ENCODE peak calls at places on chromosomes 12 and 14, in nine cellular contexts. One of them, this sample, is unnamed.

GRCh38 chr12:2973566-2973965 is 14.4 kb downstream of the TEAD4 start:
- DNase-seq in activated T-cell treated with anti-CD3 and anti-CD28 coated beads, Interleukin-2, amount 50 U/mL, for 72 hours: no peak
- DNase-seq in kidney tubule cell: no peak
- DNase-seq in activated CD8-positive, alpha-beta memory T cell treated with anti-CD3 and anti-CD28 coated beads, Interleukin-2, amount 10 ng/mL, durations not matched to agents 7 days and 5 days: no peak
- DNase-seq in H7: no peak
- DNase-seq in NB4: no peak
- DNase-seq in fibroblast of gingiva: no peak
- DNase-seq in foreskin fibroblast: no peak
- DNase-seq in activated gamma-delta T cell treated with Interleukin-2 at 50 U/mL for 16 hours: no peak
- DNase-seq in this sample: no peak

GRCh38 chr12:75644472-75645072 is 133.2 kb upstream of the KRR1 start:
- DNase-seq in activated T-cell treated with anti-CD3 and anti-CD28 coated beads, Interleukin-2, amount 50 U/mL, for 72 hours: no peak
- DNase-seq in kidney tubule cell: no peak
- DNase-seq in activated CD8-positive, alpha-beta memory T cell treated with anti-CD3 and anti-CD28 coated beads, Interleukin-2, amount 10 ng/mL, durations not matched to agents 7 days and 5 days: no peak
- DNase-seq in H7: no peak
- DNase-seq in NB4: no peak
- DNase-seq in fibroblast of gingiva: no peak
- DNase-seq in foreskin fibroblast: no peak
- DNase-seq in activated gamma-delta T cell treated with Interleukin-2 at 50 U/mL for 16 hours: no peak
- DNase-seq in this sample: no peak

GRCh38 chr12:82896979-82897378 is 210.3 kb downstream of the TMTC2 start:
- DNase-seq in activated T-cell treated with anti-CD3 and anti-CD28 coated beads, Interleukin-2, amount 50 U/mL, for 72 hours: no peak
- DNase-seq in kidney tubule cell: peak; percentile 55
- DNase-seq in activated CD8-positive, alpha-beta memory T cell treated with anti-CD3 and anti-CD28 coated beads, Interleukin-2, amount 10 ng/mL, durations not matched to agents 7 days and 5 days: no peak
- DNase-seq in H7: no peak
- DNase-seq in NB4: peak; percentile 19
- DNase-seq in fibroblast of gingiva: no peak
- DNase-seq in foreskin fibroblast: peak; percentile 24
- DNase-seq in activated gamma-delta T cell treated with Interleukin-2 at 50 U/mL for 16 hours: no peak
- DNase-seq in this sample: no peak

GRCh38 chr12:70876952-70877351 is 43.6 kb downstream of the PTPRR start:
- DNase-seq in activated T-cell treated with anti-CD3 and anti-CD28 coated beads, Interleukin-2, amount 50 U/mL, for 72 hours: no peak
- DNase-seq in kidney tubule cell: peak; percentile 8
- DNase-seq in activated CD8-positive, alpha-beta memory T cell treated with anti-CD3 and anti-CD28 coated beads, Interleukin-2, amount 10 ng/mL, durations not matched to agents 7 days and 5 days: no peak
- DNase-seq in H7: no peak
- DNase-seq in NB4: no peak
- DNase-seq in fibroblast of gingiva: peak; percentile 51
- DNase-seq in foreskin fibroblast: peak; percentile 91
- DNase-seq in activated gamma-delta T cell treated with Interleukin-2 at 50 U/mL for 16 hours: no peak
- DNase-seq in this sample: no peak

GRCh38 chr14:23299558-23299957 is 3.1 kb downstream of the PPP1R3E start:
- DNase-seq in activated T-cell treated with anti-CD3 and anti-CD28 coated beads, Interleukin-2, amount 50 U/mL, for 72 hours: no peak
- DNase-seq in kidney tubule cell: peak; percentile 50
- DNase-seq in activated CD8-positive, alpha-beta memory T cell treated with anti-CD3 and anti-CD28 coated beads, Interleukin-2, amount 10 ng/mL, durations not matched to agents 7 days and 5 days: peak; percentile 40
- DNase-seq in H7: no peak
- DNase-seq in NB4: peak; percentile 45
- DNase-seq in fibroblast of gingiva: peak; percentile 73
- DNase-seq in foreskin fibroblast: peak; percentile 80
- DNase-seq in activated gamma-delta T cell treated with Interleukin-2 at 50 U/mL for 16 hours: no peak
- DNase-seq in this sample: no peak

GRCh38 chr14:102248121-102248520 is 56.8 kb downstream of the MOK start:
- DNase-seq in activated T-cell treated with anti-CD3 and anti-CD28 coated beads, Interleukin-2, amount 50 U/mL, for 72 hours: no peak
- DNase-seq in kidney tubule cell: no peak
- DNase-seq in activated CD8-positive, alpha-beta memory T cell treated with anti-CD3 and anti-CD28 coated beads, Interleukin-2, amount 10 ng/mL, durations not matched to agents 7 days and 5 days: no peak
- DNase-seq in H7: no peak
- DNase-seq in NB4: no peak
- DNase-seq in fibroblast of gingiva: no peak
- DNase-seq in foreskin fibroblast: no peak
- DNase-seq in activated gamma-delta T cell treated with Interleukin-2 at 50 U/mL for 16 hours: no peak
- DNase-seq in this sample: no peak

GRCh38 chr12:51910691-51911090 is 3.4 kb downstream of the ACVRL1 start:
- DNase-seq in activated T-cell treated with anti-CD3 and anti-CD28 coated beads, Interleukin-2, amount 50 U/mL, for 72 hours: no peak
- DNase-seq in kidney tubule cell: no peak
- DNase-seq in activated CD8-positive, alpha-beta memory T cell treated with anti-CD3 and anti-CD28 coated beads, Interleukin-2, amount 10 ng/mL, durations not matched to agents 7 days and 5 days: no peak
- DNase-seq in H7: no peak
- DNase-seq in NB4: no peak
- DNase-seq in fibroblast of gingiva: no peak
- DNase-seq in foreskin fibroblast: no peak
- DNase-seq in activated gamma-delta T cell treated with Interleukin-2 at 50 U/mL for 16 hours: no peak
- DNase-seq in this sample: no peak

GRCh38 chr14:23816371-23816770 is 137.2 kb upstream of the DHRS4 start:
- DNase-seq in activated T-cell treated with anti-CD3 and anti-CD28 coated beads, Interleukin-2, amount 50 U/mL, for 72 hours: no peak
- DNase-seq in kidney tubule cell: no peak
- DNase-seq in activated CD8-positive, alpha-beta memory T cell treated with anti-CD3 and anti-CD28 coated beads, Interleukin-2, amount 10 ng/mL, durations not matched to agents 7 days and 5 days: no peak
- DNase-seq in H7: no peak
- DNase-seq in NB4: no peak
- DNase-seq in fibroblast of gingiva: no peak
- DNase-seq in foreskin fibroblast: no peak
- DNase-seq in activated gamma-delta T cell treated with Interleukin-2 at 50 U/mL for 16 hours: no peak
- DNase-seq in this sample: no peak

GRCh38 chr14:86450075-86450474 is 920.1 kb downstream of the FLRT2 start:
- DNase-seq in activated T-cell treated with anti-CD3 and anti-CD28 coated beads, Interleukin-2, amount 50 U/mL, for 72 hours: no peak
- DNase-seq in kidney tubule cell: no peak
- DNase-seq in activated CD8-positive, alpha-beta memory T cell treated with anti-CD3 and anti-CD28 coated beads, Interleukin-2, amount 10 ng/mL, durations not matched to agents 7 days and 5 days: no peak
- DNase-seq in H7: no peak
- DNase-seq in NB4: no peak
- DNase-seq in fibroblast of gingiva: peak; percentile 47
- DNase-seq in foreskin fibroblast: peak; percentile 52
- DNase-seq in activated gamma-delta T cell treated with Interleukin-2 at 50 U/mL for 16 hours: no peak
- DNase-seq in this sample: no peak